ENCODE peak calls at places on chromosome 3, in four cellular contexts. D is prostate gland, R is tibial nerve, O is esophagus muscularis mucosa. W is an unnamed sample. For H3K4me1, the result is how much of the 10 kb centered on the place peaks cover.

GRCh38 chr3:124217542-124217941 is 225.6 kb upstream of the ROPN1 start:
- DNase-seq in D (no peak), R (peak), O (no peak), W (peak)

GRCh38 chr3:73513260-73513659 is 111.5 kb downstream of the PDZRN3 start:
- DNase-seq in D (no peak), R (no peak), O (peak), W (no peak)

GRCh38 chr3:160879859-160880258 is 123.8 kb downstream of the PPM1L start:
- DNase-seq in D (no peak), R (no peak), O (no peak), W (no peak)

GRCh38 chr3:160184655-160185054 is 40.6 kb upstream of the C3orf80 start:
- DNase-seq in D (no peak), R (no peak), O (no peak), W (no peak)

GRCh38 chr3:194069421-194070219 is 66.3 kb upstream of the HES1 start:
- DNase-seq in D (no peak), R (no peak), O (no peak), W (no peak)

GRCh38 chr3:139339219-139339906 is 4.5 kb upstream of the MRPS22 start:
- DNase-seq in D (no peak), R (no peak), O (no peak), W (no peak)

GRCh38 chr3:184164648-184165330 is 9.6 kb downstream of the DVL3 start:
- DNase-seq in D (no peak), R (no peak), O (no peak), W (no peak)

GRCh38 chr3:106699093-106699492 is 678.1 kb upstream of the CCDC54 start:
- DNase-seq in D (no peak), R (no peak), O (no peak), W (no peak)

GRCh38 chr3:197858598-197858997 is 67.5 kb downstream of the LRCH3 start:
- DNase-seq in D (no peak), R (no peak), O (no peak), W (no peak)

GRCh38 chr3:176927280-176927679 is 270.0 kb downstream of the TBL1XR1 start:
- DNase-seq in D (no peak), R (no peak), O (no peak), W (no peak)

GRCh38 chr3:12186515-12187286 is 28.0 kb upstream of the TIMP4 start:
- DNase-seq in D (no peak), R (no peak), O (peak), W (no peak)

GRCh38 chr3:113912551-113913246 is 35.1 kb upstream of the ZDHHC23 start:
- DNase-seq in D (peak), R (no peak), O (no peak), W (no peak)

GRCh38 chr3:2390926-2391532 is 292.4 kb downstream of the CNTN4 start:
- DNase-seq in D (no peak), R (no peak), O (no peak), W (no peak)

GRCh38 chr3:119257111-119257510 is 16.4 kb upstream of the B4GALT4 start:
- DNase-seq in D (peak), R (no peak), O (no peak), W (no peak)

GRCh38 chr3:169215461-169215860 is 448.1 kb downstream of the MECOM start:
- DNase-seq in D (no peak), R (no peak), O (no peak), W (no peak)

GRCh38 chr3:13283877-13284264 is 136.3 kb downstream of the NUP210 start:
- DNase-seq in D (no peak), R (no peak), O (no peak), W (no peak)
- H3K4me3 ChIP-seq in D (no peak), R (no peak), O (no peak), W (no peak)

GRCh38 chr3:52892290-52892624 is 5.1 kb downstream of the STIMATE start:
- DNase-seq in D (no peak), R (no peak), O (no peak), W (no peak)

GRCh38 chr3:52890735-52891134 is 6.6 kb downstream of the STIMATE start:
- DNase-seq in D (no peak), R (no peak), O (no peak), W (no peak)

GRCh38 chr3:52892625-52893311 is 4.6 kb downstream of the STIMATE start:
- DNase-seq in D (no peak), R (no peak), O (no peak), W (no peak)

GRCh38 chr3:52891615-52892081 is 5.7 kb downstream of the STIMATE start:
- DNase-seq in D (no peak), R (peak), O (no peak), W (no peak)

DNA sequence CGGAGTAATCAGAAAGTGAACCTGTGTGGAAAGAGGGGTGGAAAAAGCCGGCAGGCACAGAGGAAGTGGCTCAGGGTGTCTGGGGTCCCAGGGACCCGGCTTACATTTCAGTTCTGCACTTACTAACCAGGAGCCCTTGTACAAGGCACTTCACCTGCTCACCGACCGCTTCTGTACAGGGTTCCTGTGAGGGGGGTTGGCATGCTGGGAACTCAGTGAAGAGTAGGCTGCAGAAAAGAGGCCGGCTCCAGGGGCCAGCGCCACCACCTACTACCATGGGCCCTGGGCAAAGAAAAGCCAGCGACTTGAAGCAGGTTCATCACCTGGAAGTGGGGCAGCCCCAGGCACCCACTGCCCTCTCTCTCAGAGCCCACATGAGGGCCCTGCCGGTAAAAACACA is 6.2 kb downstream of the STIMATE start:
- DNase-seq in D (no peak), R (no peak), O (no peak), W (no peak)
- H3K4me1 ChIP-seq in D (under half), R (under half), O (half or more), W (half or more)

GRCh38 chr3:147406255-147407023 is at the start of gene ZIC4:
- DNase-seq in D (no peak), R (no peak), O (no peak), W (no peak)

GRCh38 chr3:147409143-147410121 is at the start of gene ZIC1:
- DNase-seq in D (no peak), R (no peak), O (no peak), W (no peak)

GRCh38 chr3:147408180-147409105 is 722 bp upstream of the ZIC1 start:
- DNase-seq in D (no peak), R (no peak), O (peak), W (no peak)

GRCh38 chr3:147407107-147407494 is 758 bp upstream of the ZIC4 start:
- DNase-seq in D (no peak), R (no peak), O (peak), W (no peak)

DNA sequence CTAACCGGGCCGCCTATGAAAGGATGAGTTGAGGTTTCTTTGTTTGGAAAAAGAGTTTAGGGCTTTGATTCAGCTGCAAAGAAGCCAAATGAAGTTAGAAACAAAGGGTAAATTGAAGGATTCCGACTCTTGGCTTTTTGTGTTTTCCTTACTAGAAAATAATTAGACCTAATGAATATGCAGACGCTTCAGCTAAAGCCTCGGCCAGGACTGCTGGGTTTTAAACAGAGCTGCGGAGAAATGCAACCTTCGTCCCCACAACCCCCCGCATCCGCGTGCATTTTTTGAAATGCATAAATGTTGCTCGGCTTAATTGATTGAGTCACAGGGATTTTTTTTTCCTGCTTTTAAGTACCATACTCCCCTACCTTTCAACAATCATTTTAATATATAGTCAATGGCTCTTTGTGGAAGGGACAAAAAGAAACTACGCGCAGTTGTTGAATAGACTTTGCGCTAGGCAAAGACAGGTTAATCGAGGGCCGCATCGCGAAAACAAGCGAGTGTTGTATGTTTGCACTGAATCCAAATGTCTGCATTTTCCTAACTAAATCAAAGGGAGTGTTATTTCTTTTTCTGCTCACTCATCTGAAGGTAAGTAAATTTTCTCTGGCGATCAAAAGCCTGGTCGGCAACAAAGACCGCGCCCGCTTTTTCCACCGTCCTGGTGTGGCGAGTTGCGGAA is 1.3 kb upstream of the ZIC4 start:
- DNase-seq in D (no peak), R (no peak), O (peak), W (no peak)
- H3K4me3 ChIP-seq in D (no peak), R (no peak), O (no peak), W (no peak)

DNA sequence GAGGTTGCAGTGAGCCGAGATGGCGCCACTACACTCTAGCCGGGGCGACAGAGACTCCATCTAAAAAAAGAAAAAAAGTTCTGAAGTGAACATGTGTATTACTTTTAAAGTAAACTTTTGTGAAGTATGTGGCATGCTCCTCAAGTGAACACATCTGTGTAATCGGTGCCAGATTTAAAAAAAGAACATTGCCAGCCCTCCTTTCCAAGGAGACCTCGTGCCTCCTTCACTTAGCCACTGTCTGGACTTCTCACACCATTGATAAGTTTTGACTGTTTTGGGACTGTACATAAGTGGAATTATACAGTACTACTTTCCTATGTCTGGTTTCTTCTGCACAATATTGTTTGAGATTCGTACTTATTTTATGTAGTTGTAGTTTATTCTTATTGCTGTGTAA is 140.4 kb downstream of the UBE2E2 start:
- DNase-seq in D (no peak), R (no peak), O (no peak), W (no peak)
- H3K4me1 ChIP-seq in D (under half), R (under half), O (under half), W (under half)

GRCh38 chr3:44722103-44722401 is 7.4 kb upstream of the ZNF501 start:
- DNase-seq in D (no peak), R (no peak), O (no peak), W (no peak)

GRCh38 chr3:44721231-44722102 is 8.0 kb upstream of the ZNF501 start:
- DNase-seq in D (no peak), R (no peak), O (no peak), W (no peak)
- H3K4me3 ChIP-seq in D (no peak), R (no peak), O (no peak), W (no peak)